ENCODE peak calls at places on chromosome 5, in eight cellular contexts. U, F, O, C, P, V, Q and H are unnamed samples.

GRCh38 chr5:5164158-5164557 is 24.0 kb downstream of the ADAMTS16 start:
- ATAC-seq in C (peak; percentile 60), Q (no peak), V (no peak), F (no peak), U (no peak), P (no peak), O (no peak), H (no peak)

GRCh38 chr5:30099634-30100033 is 1093.9 kb upstream of the CDH6 start:
- ATAC-seq in P (no peak), U (no peak), O (no peak), F (peak; percentile 94), C (no peak), Q (no peak), V (no peak), H (no peak)

GRCh38 chr5:59587489-59588337 is 305.8 kb downstream of the PDE4D start:
- ATAC-seq in Q (peak; percentile 46), F (peak; percentile 89), V (peak; percentile 79), O (peak; percentile 73), C (peak; percentile 81), U (peak; percentile 66), P (no peak), H (peak; percentile 39)

GRCh38 chr5:173767580-173768266 is 120.4 kb upstream of the CPEB4 start:
- ATAC-seq in V (no peak), U (no peak), Q (no peak), F (no peak), C (no peak), P (no peak), O (no peak), H (no peak)

GRCh38 chr5:40428129-40428528 is 251.6 kb upstream of the PTGER4 start:
- ATAC-seq in C (peak; percentile 48), V (no peak), F (no peak), O (no peak), Q (peak; percentile 94), U (peak; percentile 47), P (peak; percentile 46), H (no peak)

GRCh38 chr5:132677191-132677590 is 3.4 kb downstream of the IL4 start:
- ATAC-seq in V (peak; percentile 80), U (peak; percentile 84), Q (no peak), O (peak; percentile 87), F (peak; percentile 97), P (no peak), C (peak; percentile 94), H (peak; percentile 86)

GRCh38 chr5:132476853-132477729 is 13.5 kb downstream of the IRF1 start:
- ATAC-seq in P (peak; percentile 2), F (peak; percentile 53), O (no peak), U (no peak), C (no peak), Q (no peak), V (peak; percentile 4), H (no peak)

GRCh38 chr5:129003232-129003631 is 37.9 kb downstream of the SLC27A6 start:
- ATAC-seq in F (no peak), V (no peak), C (no peak), P (no peak), Q (no peak), O (no peak), U (no peak), H (no peak)

GRCh38 chr5:172283020-172283861 is at the start of gene UBTD2:
- ATAC-seq in U (peak; percentile 84), Q (peak; percentile 89), P (peak; percentile 76), V (peak; percentile 92), C (peak; percentile 84), F (peak; percentile 81), O (peak; percentile 89), H (peak; percentile 95)

GRCh38 chr5:24167791-24168190 is 477.0 kb downstream of the CDH10 start:
- ATAC-seq in Q (no peak), U (no peak), O (no peak), V (no peak), C (no peak), F (no peak), P (no peak), H (no peak)

GRCh38 chr5:76331139-76331538 is 71.9 kb upstream of the IQGAP2 start:
- ATAC-seq in F (no peak), Q (no peak), P (peak; percentile 79), U (no peak), C (no peak), V (peak; percentile 48), O (no peak), H (no peak)

GRCh38 chr5:31731016-31731415 is 92.1 kb downstream of the PDZD2 start:
- ATAC-seq in F (no peak), U (no peak), P (no peak), O (no peak), V (no peak), Q (no peak), C (no peak), H (no peak)

GRCh38 chr5:147874910-147875367 is 3.6 kb upstream of the SCGB3A2 start:
- ATAC-seq in Q (no peak), O (no peak), V (no peak), F (no peak), U (no peak), P (no peak), C (no peak), H (no peak)

GRCh38 chr5:132446621-132447020 is 44.0 kb downstream of the IRF1 start:
- ATAC-seq in U (no peak), C (peak; percentile 78), F (no peak), P (no peak), O (peak; percentile 89), Q (no peak), V (peak; percentile 61), H (peak; percentile 87)

GRCh38 chr5:34717426-34718327 is 61.5 kb downstream of the RAI14 start:
- ATAC-seq in Q (no peak), O (peak; percentile 68), F (peak; percentile 68), P (no peak), U (peak; percentile 64), V (peak; percentile 17), C (peak; percentile 84), H (peak; percentile 73)

GRCh38 chr5:146529984-146530383 is 14.0 kb upstream of the GPR151 start:
- ATAC-seq in Q (peak; percentile 56), P (no peak), U (no peak), C (no peak), F (no peak), O (no peak), V (no peak), H (no peak)

GRCh38 chr5:111043712-111044506 is 27.6 kb upstream of the TSLP start:
- ATAC-seq in Q (no peak), C (no peak), O (no peak), F (no peak), P (no peak), V (no peak), U (no peak), H (no peak)

GRCh38 chr5:134099939-134100282 is 14.6 kb upstream of the TCF7 start:
- ATAC-seq in F (no peak), C (no peak), O (no peak), P (no peak), U (no peak), Q (no peak), V (no peak), H (no peak)

GRCh38 chr5:120088831-120089230 is 375.3 kb upstream of the PRR16 start:
- ATAC-seq in O (no peak), P (no peak), F (no peak), V (no peak), C (no peak), Q (no peak), U (no peak), H (no peak)

GRCh38 chr5:158462349-158463114 is 603.6 kb upstream of the CLINT1 start:
- ATAC-seq in O (peak; percentile 43), F (no peak), C (no peak), V (no peak), Q (no peak), U (no peak), P (no peak), H (no peak)

GRCh38 chr5:121851643-121852574 is at the start of gene FTMT:
- ATAC-seq in F (no peak), P (no peak), O (no peak), Q (no peak), U (no peak), V (no peak), C (no peak), H (no peak)

GRCh38 chr5:6261668-6262067 is 116.7 kb downstream of the MED10 start:
- ATAC-seq in U (no peak), Q (no peak), P (no peak), C (peak; percentile 69), V (no peak), O (no peak), F (no peak), H (no peak)

GRCh38 chr5:160310910-160311295 is 1.5 kb downstream of the CCNJL start:
- ATAC-seq in Q (no peak), O (no peak), C (no peak), U (no peak), F (no peak), P (no peak), V (no peak), H (no peak)

GRCh38 chr5:150481708-150481965 is 26.3 kb upstream of the NDST1 start:
- ATAC-seq in Q (no peak), U (no peak), F (no peak), V (no peak), O (no peak), P (no peak), C (no peak), H (no peak)

GRCh38 chr5:41787257-41787656 is 83.0 kb downstream of the OXCT1 start:
- ATAC-seq in C (no peak), V (no peak), P (no peak), F (no peak), Q (no peak), O (no peak), U (no peak), H (no peak)

GRCh38 chr5:136810198-136810823 is 445.0 kb upstream of the TRPC7 start:
- ATAC-seq in V (no peak), Q (no peak), C (no peak), F (no peak), U (no peak), P (no peak), O (no peak), H (no peak)

GRCh38 chr5:151595411-151595826 is 4.3 kb upstream of the FAT2 start:
- ATAC-seq in P (no peak), F (no peak), V (no peak), O (no peak), Q (no peak), C (no peak), U (no peak), H (no peak)

GRCh38 chr5:122896598-122897282 is 51.3 kb downstream of the SNX24 start:
- ATAC-seq in F (peak; percentile 66), V (no peak), C (peak; percentile 41), O (no peak), U (no peak), P (no peak), Q (no peak), H (no peak)

GRCh38 chr5:57834829-57835554 is 352.4 kb upstream of the ACTBL2 start:
- ATAC-seq in C (peak; percentile 42), O (no peak), F (peak; percentile 60), U (no peak), Q (no peak), P (no peak), V (no peak), H (no peak)

GRCh38 chr5:16603295-16603694 is 13.5 kb downstream of the RETREG1 start:
- ATAC-seq in P (no peak), Q (no peak), O (no peak), U (no peak), V (no peak), F (no peak), C (no peak), H (no peak)

GRCh38 chr5:128339585-128339984 is 198.5 kb downstream of the FBN2 start:
- ATAC-seq in F (no peak), U (no peak), O (no peak), Q (no peak), C (no peak), P (no peak), V (no peak), H (no peak)

GRCh38 chr5:149289307-149289706 is 17.6 kb downstream of the AFAP1L1 start:
- ATAC-seq in O (peak; percentile 19), Q (no peak), C (peak; percentile 33), F (no peak), U (no peak), P (no peak), V (no peak), H (no peak)

GRCh38 chr5:98804066-98804465 is 30.6 kb downstream of the RGMB start:
- ATAC-seq in V (no peak), F (no peak), O (no peak), C (no peak), P (no peak), Q (no peak), U (no peak), H (no peak)